ENCODE peak calls at places on chromosomes 7 and 10, in ten cellular contexts. V is CD8-positive, alpha-beta memory T cell; B is right cardiac atrium; I is ovary; Y is spleen; Z is tibial nerve; A is K562; J is colonic mucosa; K is heart left ventricle; X is breast epithelium. W is an unnamed sample.

GRCh38 chr10:13917791-13918190 is 331.0 kb downstream of the PRPF18 start:
- DNase-seq in V (no peak), B (no peak), I (no peak), Y (no peak), Z (no peak), A (no peak), J (no peak), K (no peak), X (no peak), W (no peak)

GRCh38 chr10:31697271-31698168 is 231.1 kb downstream of the ARHGAP12 start:
- DNase-seq in V (no peak), B (peak; percentile 96), I (peak; percentile 79), Y (peak; percentile 84), Z (peak; percentile 80), A (no peak), J (peak; percentile 55), K (peak; percentile 88), X (peak; percentile 54), W (peak; percentile 79)

GRCh38 chr10:5195727-5196374 is 786 bp upstream of the AKR1C4 start:
- DNase-seq in V (no peak), B (peak; percentile 22), I (no peak), Y (no peak), Z (no peak), A (no peak), J (no peak), K (no peak), X (no peak), W (no peak)

GRCh38 chr7:141704112-141704511 is 2.1 kb upstream of the DENND11 start:
- DNase-seq in V (no peak), B (no peak), I (no peak), Y (no peak), Z (no peak), A (no peak), J (no peak), K (no peak), X (no peak), W (no peak)

GRCh38 chr7:19146699-19147098 is 1.5 kb upstream of the FERD3L start:
- DNase-seq in V (no peak), B (no peak), I (no peak), Y (no peak), Z (no peak), A (peak; percentile 6), J (no peak), K (no peak), X (no peak), W (peak; percentile 60)

GRCh38 chr10:67609996-67610793 is 85.8 kb downstream of the CTNNA3 start:
- DNase-seq in V (no peak), B (no peak), I (no peak), Y (no peak), Z (no peak), A (no peak), J (no peak), K (no peak), X (no peak), W (peak; percentile 6)

GRCh38 chr7:80831996-80832395 is 86.9 kb downstream of the SEMA3C start:
- DNase-seq in V (no peak), B (no peak), I (no peak), Y (no peak), Z (no peak), A (no peak), J (no peak), K (no peak), X (no peak), W (no peak)

GRCh38 chr10:5645375-5645774 is 21.0 kb downstream of the ASB13 start:
- DNase-seq in V (no peak), B (peak; percentile 80), I (no peak), Y (peak; percentile 83), Z (peak; percentile 46), A (no peak), J (peak; percentile 83), K (no peak), X (no peak), W (no peak)

DNA sequence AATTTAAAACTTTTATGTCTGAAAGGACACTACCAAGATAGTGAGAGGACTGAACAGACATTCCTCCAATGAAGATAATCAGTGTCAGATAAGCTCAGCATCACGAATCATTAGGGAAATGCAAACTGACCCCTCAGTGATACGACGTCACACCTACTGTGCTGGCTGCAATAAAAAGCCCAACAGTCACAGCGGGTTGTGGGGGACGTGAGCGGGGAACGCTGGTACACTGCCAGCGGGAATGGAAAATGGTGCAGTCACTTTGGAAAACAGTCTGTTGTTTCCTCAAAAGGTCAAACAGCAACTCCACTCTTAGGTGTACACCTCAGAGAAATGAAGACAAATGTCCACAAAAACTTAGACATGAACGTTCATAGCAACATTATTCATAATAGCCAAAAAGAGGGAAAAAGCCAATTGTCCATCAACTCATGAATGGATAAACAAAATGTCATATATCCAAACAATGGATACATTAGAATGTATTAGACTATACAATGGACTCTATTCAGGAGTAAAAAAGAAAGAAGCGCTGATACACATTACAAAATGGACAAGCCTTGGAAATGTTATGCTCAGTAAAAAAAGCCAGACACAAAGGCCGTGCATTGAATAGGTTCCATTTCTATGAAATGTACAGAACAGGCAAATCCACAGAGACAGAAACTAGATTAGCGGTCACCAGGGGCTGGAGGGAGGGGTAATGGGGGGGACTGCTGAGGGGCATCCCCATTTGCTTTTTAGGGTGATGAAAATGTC is 2.4 kb upstream of the ECHS1 start:
- DNase-seq in V (no peak), B (no peak), I (no peak), Y (no peak), Z (no peak), A (no peak), J (no peak), K (no peak), X (no peak), W (no peak)
- H3K27ac ChIP-seq in V (no peak overlapping the region), B (no peak overlapping the region), I (no peak overlapping the region), Y (no peak overlapping the region), Z (peak overlapping the region; percentile 95), A (no peak overlapping the region), J (no peak overlapping the region), K (no peak overlapping the region), X (no peak overlapping the region), W (no peak overlapping the region)

GRCh38 chr7:128202287-128202957 is 38.7 kb upstream of the LEP start:
- DNase-seq in V (no peak), B (no peak), I (no peak), Y (no peak), Z (no peak), A (no peak), J (no peak), K (no peak), X (no peak), W (no peak)

GRCh38 chr7:128203047-128203491 is 38.0 kb upstream of the LEP start:
- DNase-seq in V (no peak), B (no peak), I (no peak), Y (no peak), Z (no peak), A (no peak), J (no peak), K (no peak), X (no peak), W (no peak)

GRCh38 chr7:128201690-128202085 is 39.4 kb upstream of the LEP start:
- DNase-seq in V (no peak), B (no peak), I (no peak), Y (no peak), Z (no peak), A (no peak), J (no peak), K (no peak), X (no peak), W (no peak)

GRCh38 chr7:128200376-128200775 is 40.7 kb upstream of the LEP start:
- DNase-seq in V (no peak), B (no peak), I (no peak), Y (no peak), Z (no peak), A (no peak), J (no peak), K (no peak), X (peak; percentile 17), W (no peak)

GRCh38 chr7:128201067-128201689 is 39.9 kb upstream of the LEP start:
- DNase-seq in V (no peak), B (peak; percentile 62), I (no peak), Y (no peak), Z (no peak), A (no peak), J (no peak), K (no peak), X (no peak), W (no peak)
- H3K4me3 ChIP-seq in V (peak overlapping the region; percentile 27), B (peak overlapping the region; percentile 21), I (no peak overlapping the region), Y (peak overlapping the region; percentile 16), Z (no peak overlapping the region), A (no peak overlapping the region), J (peak overlapping the region; percentile 9), K (peak overlapping the region; percentile 15), X (no peak overlapping the region), W (peak overlapping the region; percentile 23)

GRCh38 chr7:23468721-23469149 is 1.6 kb downstream of the IGF2BP3 start:
- DNase-seq in V (no peak), B (peak; percentile 47), I (no peak), Y (peak; percentile 78), Z (no peak), A (peak; percentile 35), J (no peak), K (no peak), X (no peak), W (no peak)

GRCh38 chr7:23471090-23471859 is 984 bp upstream of the IGF2BP3 start:
- DNase-seq in V (peak; percentile 37), B (peak; percentile 43), I (no peak), Y (peak; percentile 77), Z (no peak), A (peak; percentile 95), J (peak; percentile 62), K (no peak), X (no peak), W (peak; percentile 95)

GRCh38 chr7:23469150-23469960 is 936 bp downstream of the IGF2BP3 start:
- DNase-seq in V (peak; percentile 41), B (peak; percentile 43), I (no peak), Y (peak; percentile 81), Z (no peak), A (peak; percentile 69), J (no peak), K (no peak), X (no peak), W (peak; percentile 54)

GRCh38 chr7:23470290-23471089 is at the start of gene IGF2BP3:
- DNase-seq in V (peak; percentile 31), B (no peak), I (no peak), Y (peak; percentile 58), Z (no peak), A (peak; percentile 97), J (peak; percentile 89), K (no peak), X (no peak), W (peak; percentile 99)

DNA sequence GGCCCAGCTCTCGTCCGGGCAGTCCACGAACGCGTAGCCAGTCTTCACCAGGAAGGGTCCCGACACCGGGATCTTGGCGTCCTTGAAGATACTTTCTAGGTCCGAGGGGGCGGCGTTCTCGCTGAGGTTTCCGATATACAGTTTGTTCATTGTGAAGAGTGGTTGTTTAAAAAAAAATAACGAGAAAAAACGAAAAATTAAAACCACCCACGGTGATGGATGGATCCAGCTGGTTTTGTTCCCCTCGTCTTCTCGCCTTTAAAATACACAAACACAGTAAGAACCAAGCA is 385 bp downstream of the IGF2BP3 start:
- DNase-seq in V (no peak), B (no peak), I (no peak), Y (no peak), Z (no peak), A (no peak), J (no peak), K (no peak), X (no peak), W (no peak)
- H3K27ac ChIP-seq in V (peak overlapping the region; percentile 69), B (no peak overlapping the region), I (no peak overlapping the region), Y (no peak overlapping the region), Z (peak overlapping the region; percentile 46), A (peak overlapping the region; percentile 93), J (no peak overlapping the region), K (no peak overlapping the region), X (no peak overlapping the region), W (peak overlapping the region; percentile 96)

DNA sequence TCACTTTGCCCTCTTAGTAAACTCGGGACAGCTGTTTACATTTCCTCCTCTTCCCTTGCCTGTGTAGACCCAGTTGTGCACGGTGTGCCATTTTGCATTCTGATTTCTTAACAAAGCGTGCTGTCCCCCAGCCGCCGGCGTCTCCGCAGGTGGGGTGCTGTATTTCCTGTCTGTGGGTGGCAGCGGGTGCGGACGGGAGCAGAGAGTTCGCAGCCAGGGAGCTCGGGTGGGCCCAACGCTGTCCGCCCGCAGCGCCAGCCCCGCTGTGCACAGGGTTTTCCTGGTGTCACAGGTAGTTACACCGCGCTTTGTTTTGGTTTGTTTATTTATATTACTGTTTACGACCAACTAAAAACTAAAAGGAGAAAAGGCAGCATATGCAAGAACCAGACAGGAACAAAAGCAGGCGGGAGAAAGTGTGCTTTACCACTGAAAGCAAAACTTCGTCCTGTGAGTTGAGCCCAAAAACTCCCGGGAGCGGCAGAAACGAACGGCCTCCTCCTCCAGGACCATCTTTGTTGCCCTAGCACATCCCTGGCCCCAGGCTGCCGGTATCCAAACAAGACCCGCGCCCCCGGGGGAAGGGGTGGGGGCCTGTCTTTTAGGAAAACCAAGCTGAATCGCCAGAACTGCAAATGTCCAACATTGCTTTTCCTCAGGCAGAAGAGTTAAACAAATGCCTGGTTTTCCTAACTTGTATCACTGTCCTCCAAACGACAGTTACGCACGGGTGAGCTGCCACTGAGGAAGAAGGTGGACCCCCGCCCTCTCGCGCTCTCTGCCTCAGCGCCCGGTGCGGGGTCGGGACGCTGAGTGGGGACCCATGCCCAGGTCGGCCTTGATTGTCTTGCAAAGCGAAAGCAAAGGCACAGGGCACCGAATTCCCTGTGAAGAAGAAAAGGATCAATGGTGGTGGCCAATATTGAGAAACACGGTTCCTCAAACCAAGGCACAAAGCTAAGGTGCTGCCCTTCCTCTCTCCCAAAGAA is 45.9 kb upstream of the DRGX start:
- DNase-seq in V (peak; percentile 17), B (no peak), I (no peak), Y (no peak), Z (no peak), A (no peak), J (no peak), K (no peak), X (no peak), W (peak; percentile 10)
- H3K4me3 ChIP-seq in V (no peak overlapping the region), B (no peak overlapping the region), I (no peak overlapping the region), Y (no peak overlapping the region), Z (no peak overlapping the region), A (no peak overlapping the region), J (no peak overlapping the region), K (no peak overlapping the region), X (no peak overlapping the region), W (no peak overlapping the region)

W was measured in cardiac muscle cell.